ENCODE peak calls at places on chromosomes 1 and 21, in ten cellular contexts. One of them, this sample, is unnamed.

GRCh38 chr1:105632342-105633196 is 1423.9 kb upstream of the PRMT6 start:
- ATAC-seq in Panc1: no peak
- ATAC-seq in activated T-cell treated with anti-CD3 and anti-CD28 coated beads, Interleukin-2, amount 50 U/mL, for 72 hours: no peak
- ATAC-seq in right cardiac atrium: no peak
- ATAC-seq in activated B cell treated with CpG ODN at 0.5 μM for 24 hours: no peak
- ATAC-seq in HepG2: peak
- ATAC-seq in stimulated activated naive CD8-positive, alpha-beta T cell treated with anti-CD3 and anti-CD28 coated beads, Interleukin-15, Interleukin-2, amounts not matched to agents 100 U/mL and 50 U/mL, for 24 hours: no peak
- ATAC-seq in memory B cell: no peak
- ATAC-seq in left lobe of liver: peak
- ATAC-seq in heart left ventricle: no peak
- ATAC-seq in this sample: no peak

GRCh38 chr1:165862448-165862847 is 35.0 kb downstream of the UCK2 start:
- ATAC-seq in Panc1: no peak
- ATAC-seq in activated T-cell treated with anti-CD3 and anti-CD28 coated beads, Interleukin-2, amount 50 U/mL, for 72 hours: no peak
- ATAC-seq in right cardiac atrium: no peak
- ATAC-seq in activated B cell treated with CpG ODN at 0.5 μM for 24 hours: no peak
- ATAC-seq in HepG2: no peak
- ATAC-seq in stimulated activated naive CD8-positive, alpha-beta T cell treated with anti-CD3 and anti-CD28 coated beads, Interleukin-15, Interleukin-2, amounts not matched to agents 100 U/mL and 50 U/mL, for 24 hours: no peak
- ATAC-seq in memory B cell: peak
- ATAC-seq in left lobe of liver: no peak
- ATAC-seq in heart left ventricle: no peak
- ATAC-seq in this sample: no peak

GRCh38 chr21:39115659-39116235 is 67.5 kb downstream of the PSMG1 start:
- ATAC-seq in Panc1: no peak
- ATAC-seq in activated T-cell treated with anti-CD3 and anti-CD28 coated beads, Interleukin-2, amount 50 U/mL, for 72 hours: no peak
- ATAC-seq in right cardiac atrium: no peak
- ATAC-seq in activated B cell treated with CpG ODN at 0.5 μM for 24 hours: no peak
- ATAC-seq in HepG2: peak
- ATAC-seq in stimulated activated naive CD8-positive, alpha-beta T cell treated with anti-CD3 and anti-CD28 coated beads, Interleukin-15, Interleukin-2, amounts not matched to agents 100 U/mL and 50 U/mL, for 24 hours: no peak
- ATAC-seq in memory B cell: no peak
- ATAC-seq in left lobe of liver: no peak
- ATAC-seq in heart left ventricle: no peak
- ATAC-seq in this sample: no peak

GRCh38 chr1:184622136-184622823 is 132.4 kb downstream of the EDEM3 start:
- ATAC-seq in Panc1: no peak
- ATAC-seq in activated T-cell treated with anti-CD3 and anti-CD28 coated beads, Interleukin-2, amount 50 U/mL, for 72 hours: no peak
- ATAC-seq in right cardiac atrium: peak
- ATAC-seq in activated B cell treated with CpG ODN at 0.5 μM for 24 hours: no peak
- ATAC-seq in HepG2: no peak
- ATAC-seq in stimulated activated naive CD8-positive, alpha-beta T cell treated with anti-CD3 and anti-CD28 coated beads, Interleukin-15, Interleukin-2, amounts not matched to agents 100 U/mL and 50 U/mL, for 24 hours: no peak
- ATAC-seq in memory B cell: no peak
- ATAC-seq in left lobe of liver: peak
- ATAC-seq in heart left ventricle: peak
- ATAC-seq in this sample: peak

GRCh38 chr1:236639686-236640085 is 35.4 kb upstream of the HEATR1 start:
- ATAC-seq in Panc1: no peak
- ATAC-seq in activated T-cell treated with anti-CD3 and anti-CD28 coated beads, Interleukin-2, amount 50 U/mL, for 72 hours: no peak
- ATAC-seq in right cardiac atrium: peak
- ATAC-seq in activated B cell treated with CpG ODN at 0.5 μM for 24 hours: no peak
- ATAC-seq in HepG2: no peak
- ATAC-seq in stimulated activated naive CD8-positive, alpha-beta T cell treated with anti-CD3 and anti-CD28 coated beads, Interleukin-15, Interleukin-2, amounts not matched to agents 100 U/mL and 50 U/mL, for 24 hours: no peak
- ATAC-seq in memory B cell: no peak
- ATAC-seq in left lobe of liver: no peak
- ATAC-seq in heart left ventricle: peak
- ATAC-seq in this sample: no peak

GRCh38 chr1:153403421-153404085 is 12.7 kb upstream of the S100A8 start:
- ATAC-seq in Panc1: no peak
- ATAC-seq in activated T-cell treated with anti-CD3 and anti-CD28 coated beads, Interleukin-2, amount 50 U/mL, for 72 hours: no peak
- ATAC-seq in right cardiac atrium: no peak
- ATAC-seq in activated B cell treated with CpG ODN at 0.5 μM for 24 hours: no peak
- ATAC-seq in HepG2: no peak
- ATAC-seq in stimulated activated naive CD8-positive, alpha-beta T cell treated with anti-CD3 and anti-CD28 coated beads, Interleukin-15, Interleukin-2, amounts not matched to agents 100 U/mL and 50 U/mL, for 24 hours: no peak
- ATAC-seq in memory B cell: no peak
- ATAC-seq in left lobe of liver: no peak
- ATAC-seq in heart left ventricle: no peak
- ATAC-seq in this sample: no peak

GRCh38 chr1:25197982-25198681 is 34.2 kb downstream of the SYF2 start:
- ATAC-seq in Panc1: no peak
- ATAC-seq in activated T-cell treated with anti-CD3 and anti-CD28 coated beads, Interleukin-2, amount 50 U/mL, for 72 hours: peak
- ATAC-seq in right cardiac atrium: no peak
- ATAC-seq in activated B cell treated with CpG ODN at 0.5 μM for 24 hours: no peak
- ATAC-seq in HepG2: peak
- ATAC-seq in stimulated activated naive CD8-positive, alpha-beta T cell treated with anti-CD3 and anti-CD28 coated beads, Interleukin-15, Interleukin-2, amounts not matched to agents 100 U/mL and 50 U/mL, for 24 hours: no peak
- ATAC-seq in memory B cell: peak
- ATAC-seq in left lobe of liver: no peak
- ATAC-seq in heart left ventricle: no peak
- ATAC-seq in this sample: no peak

GRCh38 chr1:26553942-26554682 is 24.6 kb downstream of the RPS6KA1 start:
- ATAC-seq in Panc1: no peak
- ATAC-seq in activated T-cell treated with anti-CD3 and anti-CD28 coated beads, Interleukin-2, amount 50 U/mL, for 72 hours: peak
- ATAC-seq in right cardiac atrium: no peak
- ATAC-seq in activated B cell treated with CpG ODN at 0.5 μM for 24 hours: no peak
- ATAC-seq in HepG2: no peak
- ATAC-seq in stimulated activated naive CD8-positive, alpha-beta T cell treated with anti-CD3 and anti-CD28 coated beads, Interleukin-15, Interleukin-2, amounts not matched to agents 100 U/mL and 50 U/mL, for 24 hours: peak
- ATAC-seq in memory B cell: no peak
- ATAC-seq in left lobe of liver: no peak
- ATAC-seq in heart left ventricle: no peak
- ATAC-seq in this sample: no peak

GRCh38 chr1:211281322-211282022 is 22.3 kb downstream of the RCOR3 start:
- ATAC-seq in Panc1: no peak
- ATAC-seq in activated T-cell treated with anti-CD3 and anti-CD28 coated beads, Interleukin-2, amount 50 U/mL, for 72 hours: peak
- ATAC-seq in right cardiac atrium: no peak
- ATAC-seq in activated B cell treated with CpG ODN at 0.5 μM for 24 hours: no peak
- ATAC-seq in HepG2: no peak
- ATAC-seq in stimulated activated naive CD8-positive, alpha-beta T cell treated with anti-CD3 and anti-CD28 coated beads, Interleukin-15, Interleukin-2, amounts not matched to agents 100 U/mL and 50 U/mL, for 24 hours: peak
- ATAC-seq in memory B cell: no peak
- ATAC-seq in left lobe of liver: no peak
- ATAC-seq in heart left ventricle: no peak
- ATAC-seq in this sample: no peak

GRCh38 chr1:54781023-54781723 is 16.9 kb upstream of the PARS2 start:
- ATAC-seq in Panc1: no peak
- ATAC-seq in activated T-cell treated with anti-CD3 and anti-CD28 coated beads, Interleukin-2, amount 50 U/mL, for 72 hours: no peak
- ATAC-seq in right cardiac atrium: peak
- ATAC-seq in activated B cell treated with CpG ODN at 0.5 μM for 24 hours: no peak
- ATAC-seq in HepG2: no peak
- ATAC-seq in stimulated activated naive CD8-positive, alpha-beta T cell treated with anti-CD3 and anti-CD28 coated beads, Interleukin-15, Interleukin-2, amounts not matched to agents 100 U/mL and 50 U/mL, for 24 hours: no peak
- ATAC-seq in memory B cell: no peak
- ATAC-seq in left lobe of liver: peak
- ATAC-seq in heart left ventricle: no peak
- ATAC-seq in this sample: no peak

GRCh38 chr1:194175251-194175650 is 988.8 kb upstream of the B3GALT2 start:
- ATAC-seq in Panc1: no peak
- ATAC-seq in activated T-cell treated with anti-CD3 and anti-CD28 coated beads, Interleukin-2, amount 50 U/mL, for 72 hours: no peak
- ATAC-seq in right cardiac atrium: no peak
- ATAC-seq in activated B cell treated with CpG ODN at 0.5 μM for 24 hours: no peak
- ATAC-seq in HepG2: no peak
- ATAC-seq in stimulated activated naive CD8-positive, alpha-beta T cell treated with anti-CD3 and anti-CD28 coated beads, Interleukin-15, Interleukin-2, amounts not matched to agents 100 U/mL and 50 U/mL, for 24 hours: no peak
- ATAC-seq in memory B cell: no peak
- ATAC-seq in left lobe of liver: no peak
- ATAC-seq in heart left ventricle: no peak
- ATAC-seq in this sample: no peak